ENCODE peak calls at places on chromosomes 5 and 9, in nine cellular contexts. X is HTR-8/SVneo; H is RWPE1; W is HuH-7.5; S is activated naive CD4-positive, alpha-beta T cell treated with anti-CD3 and anti-CD28 coated beads for 36 hours; A is kidney glomerular epithelial cell; E is lung; K is left cardiac atrium; R is GM19239. T is an unnamed sample.

GRCh38 chr9:135887585-135888050 is 19.7 kb downstream of the CAMSAP1 start:
- DNase-seq in X (no peak), H (no peak), W (no peak), S (peak; percentile 81), A (no peak), E (no peak), K (no peak), R (peak; percentile 62), T (no peak)

GRCh38 chr9:113483676-113484257 is 20.2 kb downstream of the RGS3 start:
- DNase-seq in X (no peak), H (no peak), W (no peak), S (no peak), A (no peak), E (no peak), K (no peak), R (no peak), T (no peak)

GRCh38 chr5:39395521-39395920 is 29.3 kb downstream of the DAB2 start:
- DNase-seq in X (no peak), H (no peak), W (no peak), S (no peak), A (no peak), E (no peak), K (no peak), R (no peak), T (no peak)

GRCh38 chr5:161093105-161093504 is 241.1 kb upstream of the ATP10B start:
- DNase-seq in X (no peak), H (no peak), W (no peak), S (no peak), A (no peak), E (no peak), K (no peak), R (no peak), T (no peak)

GRCh38 chr5:178278358-178279023 is 45.9 kb upstream of the PHYKPL start:
- DNase-seq in X (no peak), H (no peak), W (no peak), S (no peak), A (no peak), E (no peak), K (no peak), R (no peak), T (no peak)

GRCh38 chr5:154467655-154468354 is 10.2 kb downstream of the HAND1 start:
- DNase-seq in X (peak; percentile 86), H (peak; percentile 94), W (peak; percentile 90), S (peak; percentile 88), A (peak; percentile 74), E (peak; percentile 78), K (peak; percentile 82), R (peak; percentile 88), T (peak; percentile 61)

GRCh38 chr5:10831416-10831815 is 70.4 kb upstream of the DAP start:
- DNase-seq in X (peak; percentile 41), H (no peak), W (no peak), S (no peak), A (no peak), E (no peak), K (no peak), R (no peak), T (no peak)

GRCh38 chr5:133763744-133764143 is 151.4 kb upstream of the FSTL4 start:
- DNase-seq in X (no peak), H (no peak), W (no peak), S (no peak), A (no peak), E (no peak), K (no peak), R (no peak), T (no peak)

GRCh38 chr9:101387871-101388506 is 3.2 kb upstream of the BAAT start:
- DNase-seq in X (peak; percentile 10), H (peak; percentile 35), W (no peak), S (no peak), A (peak; percentile 67), E (no peak), K (no peak), R (no peak), T (peak; percentile 76)

GRCh38 chr9:121454972-121455371 is 44.7 kb downstream of the GGTA1 start:
- DNase-seq in X (no peak), H (no peak), W (no peak), S (no peak), A (no peak), E (no peak), K (no peak), R (no peak), T (no peak)

GRCh38 chr9:91896513-91897121 is 53.4 kb downstream of the ROR2 start:
- DNase-seq in X (no peak), H (no peak), W (no peak), S (no peak), A (peak; percentile 70), E (no peak), K (peak; percentile 38), R (no peak), T (no peak)

GRCh38 chr5:65037845-65038815 is 269.4 kb downstream of the CWC27 start:
- DNase-seq in X (peak; percentile 25), H (no peak), W (peak; percentile 58), S (peak; percentile 36), A (no peak), E (no peak), K (no peak), R (no peak), T (no peak)

GRCh38 chr5:165325201-165325600 is 1819.8 kb downstream of the MAT2B start:
- DNase-seq in X (peak; percentile 6), H (peak; percentile 85), W (no peak), S (no peak), A (peak; percentile 50), E (no peak), K (no peak), R (no peak), T (no peak)

GRCh38 chr5:139806726-139807646 is 11.4 kb downstream of the PSD2 start:
- DNase-seq in X (no peak), H (no peak), W (no peak), S (no peak), A (no peak), E (no peak), K (peak; percentile 7), R (no peak), T (no peak)

GRCh38 chr9:126842220-126842842 is 18.1 kb upstream of the ZBTB34 start:
- DNase-seq in X (no peak), H (no peak), W (no peak), S (no peak), A (no peak), E (no peak), K (no peak), R (no peak), T (no peak)

GRCh38 chr5:35365756-35366155 is 135.5 kb upstream of the PRLR start:
- DNase-seq in X (peak; percentile 33), H (no peak), W (no peak), S (no peak), A (peak; percentile 4), E (no peak), K (no peak), R (no peak), T (no peak)

GRCh38 chr9:26939934-26940711 is 6.9 kb downstream of the PLAA start:
- DNase-seq in X (no peak), H (no peak), W (no peak), S (no peak), A (no peak), E (no peak), K (no peak), R (no peak), T (no peak)

GRCh38 chr9:107078061-107078460 is 205.0 kb upstream of the RAD23B start:
- DNase-seq in X (no peak), H (no peak), W (no peak), S (no peak), A (no peak), E (no peak), K (no peak), R (no peak), T (no peak)

GRCh38 chr5:155394727-155395126 is 381.2 kb downstream of the KIF4B start:
- DNase-seq in X (no peak), H (no peak), W (no peak), S (no peak), A (no peak), E (no peak), K (no peak), R (no peak), T (no peak)

GRCh38 chr5:17487180-17487512 is 10.9 kb upstream of the TAF11L2 start:
- DNase-seq in X (no peak), H (no peak), W (no peak), S (no peak), A (no peak), E (no peak), K (no peak), R (no peak), T (no peak)

GRCh38 chr5:5826911-5827310 is 404.4 kb downstream of the ICE1 start:
- DNase-seq in X (no peak), H (no peak), W (no peak), S (no peak), A (no peak), E (no peak), K (no peak), R (no peak), T (no peak)

GRCh38 chr9:123391946-123392345 is 35.9 kb downstream of the CRB2 start:
- DNase-seq in X (no peak), H (no peak), W (no peak), S (no peak), A (no peak), E (no peak), K (no peak), R (no peak), T (no peak)

GRCh38 chr5:134026521-134027202 is 21.9 kb upstream of the VDAC1 start:
- DNase-seq in X (peak; percentile 74), H (peak; percentile 87), W (peak; percentile 74), S (peak; percentile 75), A (peak; percentile 77), E (no peak), K (no peak), R (peak; percentile 65), T (no peak)

GRCh38 chr9:108919517-108919916 is 14.4 kb downstream of the ELP1 start:
- DNase-seq in X (no peak), H (no peak), W (peak; percentile 22), S (no peak), A (no peak), E (no peak), K (no peak), R (no peak), T (no peak)

GRCh38 chr5:52786937-52787599 is 648 bp upstream of the ITGA1 start:
- DNase-seq in X (no peak), H (peak; percentile 20), W (no peak), S (peak; percentile 67), A (peak; percentile 39), E (peak; percentile 36), K (no peak), R (no peak), T (no peak)

GRCh38 chr9:6944896-6945295 is 187.1 kb downstream of the KDM4C start:
- DNase-seq in X (no peak), H (no peak), W (no peak), S (no peak), A (no peak), E (no peak), K (no peak), R (no peak), T (no peak)

GRCh38 chr5:87113848-87114247 is 153.8 kb upstream of the RASA1 start:
- DNase-seq in X (peak; percentile 29), H (peak; percentile 51), W (no peak), S (no peak), A (peak; percentile 99), E (no peak), K (no peak), R (no peak), T (no peak)

GRCh38 chr9:113299800-113300292 is 3.3 kb downstream of the RNF183 start:
- DNase-seq in X (no peak), H (no peak), W (no peak), S (no peak), A (no peak), E (peak; percentile 32), K (no peak), R (no peak), T (no peak)

T was measured in hippocampal formation.